ENCODE peak calls at places on chromosomes 2 and 18, in six cellular contexts. E is K562, B is HepG2, G is GM12878, C is H1, F is GM12892. K is an unnamed sample.

GRCh38 chr2:20617892-20618467 is 32.9 kb downstream of the HS1BP3 start:
- DNase-seq in C (no peak), B (peak), F (no peak), G (no peak), E (peak), K (no peak)

GRCh38 chr2:48651127-48651526 is 33.5 kb downstream of the GTF2A1L start:
- DNase-seq in C (no peak), E (no peak), B (no peak), G (no peak), F (no peak), K (no peak)

GRCh38 chr18:54240629-54241107 is 16.2 kb upstream of the MBD2 start:
- DNase-seq in B (no peak), E (no peak), G (no peak), F (no peak), C (no peak), K (no peak)

GRCh38 chr2:10575566-10576300 is 114.0 kb downstream of the NOL10 start:
- DNase-seq in F (no peak), C (no peak), E (no peak), G (no peak), B (no peak), K (no peak)

GRCh38 chr18:75854174-75854573 is 426.7 kb upstream of the SMIM21 start:
- DNase-seq in C (peak), F (no peak), G (no peak), E (peak), B (peak), K (no peak)

GRCh38 chr18:22667616-22668422 is 250.1 kb upstream of the CTAGE1 start:
- DNase-seq in E (peak), F (peak), G (peak), B (no peak), C (no peak), K (no peak)

GRCh38 chr2:207202645-207203044 is 36.9 kb upstream of the KLF7 start:
- DNase-seq in E (no peak), F (no peak), B (peak), G (no peak), C (no peak), K (no peak)

GRCh38 chr2:164896634-164897033 is 55.0 kb upstream of the COBLL1 start:
- DNase-seq in G (no peak), B (peak), E (no peak), C (no peak), F (no peak), K (no peak)

GRCh38 chr2:238573916-238574315 is 147.2 kb downstream of the ASB1 start:
- DNase-seq in G (no peak), E (no peak), B (no peak), C (no peak), F (no peak), K (no peak)

GRCh38 chr2:192827735-192828134 is 633.0 kb upstream of the TMEFF2 start:
- DNase-seq in F (no peak), E (no peak), G (no peak), C (no peak), B (no peak), K (no peak)

GRCh38 chr2:174339971-174340399 is 5.2 kb downstream of the SP9 start:
- DNase-seq in E (no peak), F (no peak), G (no peak), C (no peak), B (no peak), K (no peak)

GRCh38 chr2:13682878-13683277 is 949.6 kb upstream of the LRATD1 start:
- DNase-seq in C (no peak), B (no peak), E (no peak), F (no peak), G (no peak), K (no peak)

GRCh38 chr2:81853331-81853730 is 1548.8 kb upstream of the LRRTM1 start:
- DNase-seq in E (no peak), G (no peak), C (no peak), F (no peak), B (no peak), K (no peak)

GRCh38 chr2:74849228-74849892 is 15.4 kb downstream of the HK2 start:
- DNase-seq in E (no peak), G (peak), B (no peak), F (no peak), C (no peak), K (peak)

GRCh38 chr2:1798425-1799144 is 54.3 kb upstream of the PXDN start:
- DNase-seq in F (no peak), B (no peak), G (no peak), C (no peak), E (no peak), K (no peak)

GRCh38 chr18:77131100-77131651 is 1.4 kb downstream of the MBP start:
- DNase-seq in E (no peak), G (no peak), B (no peak), C (no peak), F (no peak), K (no peak)

GRCh38 chr18:77130229-77131099 is 2.1 kb downstream of the MBP start:
- DNase-seq in B (no peak), F (no peak), G (no peak), E (no peak), C (no peak), K (no peak)

GRCh38 chr18:77132369-77133050 is at the start of gene MBP:
- DNase-seq in F (peak), B (no peak), C (no peak), E (no peak), G (no peak), K (peak)

GRCh38 chr18:77133051-77133919 is 702 bp upstream of the MBP start:
- DNase-seq in E (no peak), G (no peak), C (no peak), B (no peak), F (no peak), K (no peak)

DNA sequence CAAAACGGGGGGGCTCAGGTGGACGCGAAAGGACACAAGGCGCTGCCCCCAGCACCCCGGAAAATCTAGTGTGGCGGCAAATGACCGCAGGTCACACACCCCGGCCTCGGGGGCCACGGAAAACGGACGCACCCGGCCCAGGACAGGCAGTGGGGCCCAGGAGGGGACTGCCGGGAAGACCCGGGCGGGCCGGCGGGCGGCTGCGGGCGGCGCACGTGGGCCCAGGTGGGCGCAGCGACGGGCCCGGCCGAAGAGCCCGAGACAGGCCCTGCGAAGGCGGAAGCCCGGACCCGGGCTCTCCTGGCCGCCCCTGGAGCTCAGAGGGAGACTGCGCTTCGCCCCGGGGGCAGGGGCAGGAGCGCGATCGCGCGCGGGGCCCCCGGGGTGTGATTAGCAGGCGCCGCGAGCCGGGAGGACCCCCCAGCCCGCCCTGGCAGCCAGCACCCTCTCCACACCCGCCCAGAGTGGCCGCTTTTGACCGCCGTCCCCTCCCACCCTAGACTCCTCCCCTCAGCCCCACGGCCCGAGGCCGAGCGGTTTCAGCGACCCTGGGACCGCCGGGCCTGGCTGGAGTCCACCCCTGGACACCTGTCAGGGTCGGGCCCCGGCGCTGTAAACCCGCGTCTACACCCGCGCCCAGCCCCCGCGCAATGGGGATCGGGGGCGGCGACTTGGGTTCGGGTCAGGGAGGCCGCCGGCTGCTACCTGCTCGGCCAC is 773 bp downstream of the MBP start:
- DNase-seq in C (no peak), E (no peak), B (no peak), G (no peak), F (no peak), K (peak)
- TF ChIP-seq POLR2A in C (no peak), E (no peak), B (peak), G (peak), F (no peak), K (peak)

DNA sequence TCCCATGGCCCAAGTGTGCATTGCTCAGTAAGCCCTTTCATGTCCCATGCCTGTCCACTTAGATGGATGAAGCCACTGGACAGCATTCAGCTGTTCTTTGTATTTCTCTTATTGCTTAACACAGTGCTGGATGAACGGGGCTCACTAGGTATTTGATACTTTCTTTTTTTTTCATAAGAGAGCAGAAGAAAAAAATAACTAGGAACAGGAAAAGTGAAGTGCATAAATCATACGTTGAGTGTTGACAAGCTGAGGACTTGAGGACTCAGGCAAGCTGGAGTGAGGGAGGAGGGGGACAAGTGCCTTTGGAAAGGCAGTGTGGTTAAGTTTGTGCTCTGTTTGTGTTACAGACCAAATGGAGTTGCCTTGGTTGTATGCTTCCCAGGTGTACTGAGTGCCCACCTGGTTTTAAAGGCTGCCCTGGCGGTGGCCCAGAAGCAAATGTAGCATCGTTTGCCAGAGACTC is 240.8 kb downstream of the PRKCE start:
- DNase-seq in B (no peak), E (no peak), G (no peak), F (no peak), C (no peak), K (no peak)
- TF ChIP-seq TAF1 in B (no peak), E (no peak), G (no peak), F (no peak), C (no peak), K (no peak)

GRCh38 chr2:27010139-27010538 is 22.6 kb upstream of the TMEM214 start:
- DNase-seq in B (no peak), C (no peak), G (no peak), E (no peak), F (no peak), K (no peak)
- TF ChIP-seq POLR2A in B (no peak), C (no peak), G (no peak), E (no peak), F (no peak), K (no peak)

DNA sequence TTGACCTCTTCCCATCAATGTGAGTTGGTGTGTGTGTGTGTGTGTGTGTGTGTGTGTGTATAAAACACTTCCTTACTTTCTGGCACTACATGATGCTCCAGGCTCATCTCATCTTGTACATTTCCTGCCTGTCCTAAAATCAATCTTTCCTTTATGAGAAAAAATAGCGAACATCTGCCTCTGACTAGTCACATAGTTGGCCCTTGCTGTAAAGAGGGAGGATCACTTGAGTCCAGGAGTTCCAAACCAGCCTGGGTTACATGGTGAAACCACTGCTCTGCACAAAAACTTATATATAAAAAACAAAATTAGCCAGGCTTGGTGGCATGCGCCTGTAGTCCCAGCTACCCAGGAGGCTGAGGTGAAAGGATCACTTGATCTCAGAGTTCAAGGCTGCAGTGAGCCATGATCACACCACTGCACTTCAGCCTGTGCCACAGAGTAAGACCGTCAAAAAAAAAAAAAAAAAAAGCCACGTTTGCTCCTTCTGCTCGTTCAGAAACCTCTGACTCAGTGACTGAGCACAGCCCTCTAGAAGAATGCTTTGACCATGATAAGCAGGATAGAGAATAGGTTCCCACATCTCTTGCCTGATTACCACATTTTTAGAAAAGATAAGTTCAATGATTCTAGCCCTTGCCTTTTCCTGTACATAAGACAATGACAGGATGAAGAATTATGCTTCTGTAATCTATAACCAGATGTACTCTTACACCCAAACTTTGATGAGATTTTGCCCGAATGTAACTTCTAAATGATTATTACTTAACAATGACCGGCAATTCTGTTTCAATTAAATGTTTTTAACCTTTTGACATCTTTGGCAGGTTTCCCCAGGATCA is 45.2 kb upstream of the ST3GAL5 start:
- DNase-seq in B (no peak), C (no peak), F (no peak), E (peak), G (no peak), K (no peak)
- TF ChIP-seq TAF1 in B (no peak), C (no peak), F (no peak), E (no peak), G (no peak), K (no peak)

GRCh38 chr2:169824373-169825333 is at the start of gene METTL5:
- DNase-seq in E (peak), F (peak), B (peak), C (peak), G (peak), K (peak)
- TF ChIP-seq POLR2A in E (peak), F (peak), B (peak), C (peak), G (peak), K (peak)

DNA sequence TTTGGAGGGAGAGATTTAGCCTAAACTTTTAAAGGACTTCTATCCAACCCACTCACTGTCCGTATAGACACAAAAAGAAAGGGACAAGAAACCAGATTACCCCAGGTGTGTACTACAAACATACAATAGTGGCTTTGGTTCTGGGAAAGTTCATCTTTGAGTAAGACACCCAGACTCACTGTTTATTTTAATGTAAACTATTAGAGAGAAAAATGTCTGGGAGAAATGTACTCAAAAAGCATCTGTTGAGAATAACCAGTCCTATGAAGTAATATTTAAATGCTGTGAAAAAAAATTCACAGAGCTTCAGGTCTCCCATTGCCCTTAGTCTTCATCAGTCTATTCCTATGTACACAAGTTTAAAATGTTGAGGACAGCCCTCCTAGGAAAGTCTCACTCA is 107.5 kb downstream of the SLC8A1 start:
- DNase-seq in G (no peak), F (no peak), E (no peak), B (no peak), C (no peak), K (no peak)
- TF ChIP-seq TAF1 in G (no peak), F (no peak), E (no peak), B (no peak), C (no peak), K (no peak)

GRCh38 chr2:37188570-37188969 is at the start of gene SULT6B1:
- DNase-seq in F (no peak), G (no peak), C (no peak), B (no peak), E (no peak), K (no peak)
- TF ChIP-seq POLR2A in F (no peak), G (no peak), C (no peak), B (no peak), E (no peak), K (no peak)

GRCh38 chr2:113058998-113059960 is at the start of gene IL36RN:
- DNase-seq in F (no peak), G (no peak), E (no peak), C (no peak), B (no peak), K (no peak)

GRCh38 chr2:113061241-113061640 is 2.2 kb downstream of the IL36RN start:
- DNase-seq in C (no peak), B (no peak), E (no peak), F (no peak), G (no peak), K (no peak)

GRCh38 chr2:113058411-113058994 is 495 bp upstream of the IL36RN start:
- DNase-seq in G (no peak), C (no peak), B (no peak), F (no peak), E (no peak), K (no peak)

GRCh38 chr2:113061896-113062770 is 3.1 kb downstream of the IL36RN start:
- DNase-seq in E (no peak), B (no peak), F (no peak), G (no peak), C (no peak), K (no peak)

GRCh38 chr2:113060396-113060795 is 1.4 kb downstream of the IL36RN start:
- DNase-seq in B (no peak), C (no peak), F (no peak), G (no peak), E (no peak), K (no peak)
- TF ChIP-seq TAF1 in B (no peak), C (no peak), F (no peak), G (no peak), E (no peak), K (no peak)

K was measured in GM12891.